ENCODE peak calls at places on chromosomes 3 and 15, in ten cellular contexts. A, O, R, N, Q, B, V, Z, T and F are unnamed samples.

GRCh38 chr15:73799466-73799865 is 46.3 kb upstream of the INSYN1 start:
- DNase-seq in Q (no peak), V (no peak), N (no peak), B (no peak), T (no peak), A (no peak), R (no peak), Z (no peak), O (peak), F (peak)

GRCh38 chr3:30199855-30200254 is 406.5 kb upstream of the TGFBR2 start:
- DNase-seq in T (no peak), B (no peak), Z (no peak), O (no peak), N (no peak), R (no peak), Q (no peak), A (no peak), V (no peak), F (peak)

GRCh38 chr15:49898575-49899283 is 220.3 kb downstream of the ATP8B4 start:
- DNase-seq in N (no peak), R (no peak), Q (no peak), Z (no peak), A (no peak), B (no peak), T (no peak), O (no peak), V (no peak), F (peak)

GRCh38 chr3:149494022-149494758 is 19.7 kb downstream of the TM4SF4 start:
- DNase-seq in B (no peak), N (peak), Q (peak), O (peak), V (peak), Z (peak), A (no peak), R (peak), T (no peak), F (peak)

GRCh38 chr3:15360786-15361493 is 28.6 kb upstream of the SH3BP5 start:
- DNase-seq in N (no peak), B (no peak), A (no peak), T (no peak), R (no peak), O (no peak), Z (no peak), Q (no peak), V (no peak), F (peak)

GRCh38 chr3:193928354-193929209 is 207.4 kb upstream of the HES1 start:
- DNase-seq in A (no peak), N (no peak), Q (no peak), Z (no peak), V (no peak), R (no peak), T (no peak), B (no peak), O (no peak), F (no peak)

GRCh38 chr3:114527036-114527644 is 233.3 kb downstream of the TIGIT start:
- DNase-seq in R (no peak), Q (no peak), Z (no peak), T (no peak), N (peak), B (no peak), A (no peak), V (no peak), O (no peak), F (peak)

GRCh38 chr3:16807441-16807840 is 77.3 kb upstream of the PLCL2 start:
- DNase-seq in Z (no peak), B (no peak), Q (no peak), A (no peak), R (no peak), N (no peak), O (no peak), V (no peak), T (no peak), F (peak)

GRCh38 chr3:195715583-195716266 is 5.1 kb upstream of the MUC20 start:
- DNase-seq in A (no peak), B (no peak), Q (no peak), N (peak), V (no peak), Z (peak), O (peak), T (no peak), R (no peak), F (no peak)

GRCh38 chr15:99307735-99308134 is 56.5 kb downstream of the LRRC28 start:
- DNase-seq in N (no peak), B (no peak), Q (no peak), R (no peak), A (no peak), V (no peak), O (no peak), Z (no peak), T (no peak), F (no peak)

GRCh38 chr3:149395107-149396089 is 17.9 kb upstream of the TM4SF1 start:
- DNase-seq in A (no peak), Q (no peak), N (no peak), T (no peak), R (no peak), V (no peak), B (no peak), Z (no peak), O (peak), F (no peak)

GRCh38 chr3:6367171-6367570 is 493.7 kb upstream of the GRM7 start:
- DNase-seq in O (no peak), Q (no peak), A (no peak), B (no peak), T (no peak), R (no peak), V (no peak), N (no peak), Z (no peak), F (no peak)

GRCh38 chr3:127767126-127767525 is 55.2 kb downstream of the MGLL start:
- DNase-seq in V (no peak), Z (no peak), R (no peak), Q (no peak), A (no peak), N (peak), T (no peak), O (peak), B (no peak), F (no peak)

GRCh38 chr15:49927462-49927861 is 191.6 kb downstream of the ATP8B4 start:
- DNase-seq in T (no peak), Q (no peak), R (no peak), N (no peak), O (no peak), A (no peak), Z (no peak), V (no peak), B (no peak), F (peak)

GRCh38 chr3:54874816-54875556 is 52.9 kb downstream of the LRTM1 start:
- DNase-seq in A (no peak), Z (no peak), Q (no peak), B (no peak), N (no peak), O (no peak), T (no peak), V (no peak), R (no peak), F (peak)

GRCh38 chr15:97078556-97078955 is 748.1 kb downstream of the NR2F2 start:
- DNase-seq in B (no peak), Q (no peak), O (no peak), T (no peak), Z (no peak), A (no peak), V (no peak), N (no peak), R (no peak), F (no peak)

GRCh38 chr3:143668924-143669790 is 179.1 kb downstream of the SLC9A9 start:
- DNase-seq in A (no peak), N (no peak), B (no peak), R (no peak), Z (no peak), T (no peak), V (peak), O (no peak), Q (no peak), F (no peak)